ENCODE peak calls at places on chromosomes 7 and 10, in eight cellular contexts. A is AG04449, L is fibroblast of the aortic adventitia, X is esophagus squamous epithelium, N is cardiac muscle cell, G is kidney epithelial cell, E is small intestine, Y is thoracic aorta. W is an unnamed sample.

GRCh38 chr7:30800785-30801252 is 29.6 kb downstream of the MINDY4 start:
- DNase-seq in A (no peak), Y (no peak), X (no peak), G (no peak), N (peak; percentile 88), E (peak; percentile 78), L (peak; percentile 90), W (no peak)

GRCh38 chr10:103793429-103793828 is 61.9 kb downstream of the SH3PXD2A start:
- DNase-seq in Y (no peak), G (no peak), L (no peak), N (no peak), A (no peak), E (peak; percentile 60), X (no peak), W (no peak)

GRCh38 chr10:7824251-7824650 is 5.9 kb downstream of the TAF3 start:
- DNase-seq in N (no peak), L (no peak), E (no peak), X (no peak), G (no peak), A (no peak), Y (no peak), W (no peak)

GRCh38 chr7:157485961-157486510 is 149.2 kb downstream of the DNAJB6 start:
- DNase-seq in N (no peak), E (no peak), G (no peak), Y (no peak), L (no peak), X (no peak), A (no peak), W (no peak)

GRCh38 chr10:101617102-101617823 is 29.1 kb downstream of the DPCD start:
- DNase-seq in X (no peak), L (no peak), Y (no peak), G (no peak), A (no peak), N (peak; percentile 4), E (no peak), W (no peak)

GRCh38 chr7:77197135-77197534 is 2.5 kb downstream of the FGL2 start:
- DNase-seq in X (no peak), E (peak; percentile 80), A (no peak), Y (no peak), N (no peak), L (no peak), G (no peak), W (no peak)

GRCh38 chr10:97795886-97796285 is 24.1 kb upstream of the SFRP5 start:
- DNase-seq in X (no peak), L (no peak), N (no peak), E (no peak), G (no peak), A (no peak), Y (no peak), W (no peak)

GRCh38 chr7:127290801-127291361 is 38.1 kb upstream of the GRM8 start:
- DNase-seq in L (peak; percentile 8), A (no peak), E (no peak), G (no peak), N (no peak), Y (no peak), X (no peak), W (no peak)

GRCh38 chr7:127930341-127931328 is 100.6 kb downstream of the LRRC4 start:
- DNase-seq in Y (no peak), X (no peak), N (no peak), L (no peak), E (peak; percentile 67), A (no peak), G (no peak), W (no peak)

GRCh38 chr7:24440851-24441250 is 132.4 kb upstream of the PALS2 start:
- DNase-seq in G (no peak), X (no peak), A (no peak), L (no peak), Y (no peak), E (no peak), N (no peak), W (no peak)

GRCh38 chr10:110353244-110354119 is 48.8 kb upstream of the SMNDC1 start:
- DNase-seq in N (peak; percentile 67), L (peak; percentile 83), X (no peak), Y (no peak), E (no peak), G (no peak), A (peak; percentile 70), W (peak; percentile 49)

GRCh38 chr10:71038234-71038633 is 149.9 kb upstream of the PCBD1 start:
- DNase-seq in Y (no peak), E (no peak), X (no peak), N (no peak), L (no peak), G (no peak), A (no peak), W (no peak)

GRCh38 chr7:44415047-44415446 is 75.4 kb downstream of the NUDCD3 start:
- DNase-seq in A (no peak), L (no peak), E (no peak), G (peak; percentile 86), N (no peak), X (no peak), Y (no peak), W (no peak)

GRCh38 chr7:74403521-74404387 is 50.0 kb upstream of the GTF2IRD1 start:
- DNase-seq in E (no peak), L (no peak), Y (no peak), N (no peak), G (no peak), X (no peak), A (no peak), W (no peak)

GRCh38 chr10:69416695-69417094 is at the start of gene TACR2:
- DNase-seq in L (no peak), N (no peak), A (no peak), E (no peak), G (no peak), Y (no peak), X (no peak), W (no peak)
- H3K4me3 ChIP-seq in L (no peak within 1 kb of the TSS), N (no peak within 1 kb of the TSS), A (no peak within 1 kb of the TSS), E (no peak within 1 kb of the TSS), G (no peak within 1 kb of the TSS), Y (no peak within 1 kb of the TSS), X (no peak within 1 kb of the TSS), W (no peak within 1 kb of the TSS)

GRCh38 chr10:21661087-21661486 is 127.1 kb downstream of the MLLT10 start:
- DNase-seq in L (no peak), G (no peak), A (no peak), N (no peak), E (no peak), X (no peak), Y (no peak), W (no peak)

GRCh38 chr10:21661935-21662334 is 127.9 kb downstream of the MLLT10 start:
- DNase-seq in L (no peak), E (no peak), N (no peak), Y (no peak), X (no peak), G (no peak), A (no peak), W (no peak)

DNA sequence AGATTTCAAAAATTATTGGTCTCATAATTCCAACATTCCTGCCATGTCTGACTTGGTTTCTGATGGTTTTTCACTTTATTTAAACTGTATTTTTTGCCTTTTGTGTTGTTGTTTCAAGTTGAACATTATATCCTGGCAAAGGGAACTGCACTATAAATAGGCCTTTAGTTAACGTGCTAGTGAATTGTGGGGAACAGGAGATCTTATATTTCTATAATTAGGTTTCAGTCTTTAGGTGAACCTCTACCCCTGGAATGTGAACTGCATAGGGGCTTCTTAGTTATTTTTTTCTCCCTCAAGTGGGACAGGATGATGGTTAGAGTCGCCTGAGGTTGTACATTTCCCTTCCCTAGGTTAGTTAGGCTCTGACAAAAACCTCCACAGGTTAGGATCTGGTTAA is 128.6 kb downstream of the MLLT10 start:
- DNase-seq in G (no peak), N (no peak), A (no peak), X (no peak), L (no peak), E (no peak), Y (no peak), W (no peak)
- H3K4me3 ChIP-seq in G (no peak overlapping the region), N (peak overlapping the region; percentile 0), A (no peak overlapping the region), X (no peak overlapping the region), L (no peak overlapping the region), E (no peak overlapping the region), Y (no peak overlapping the region), W (no peak overlapping the region)

DNA sequence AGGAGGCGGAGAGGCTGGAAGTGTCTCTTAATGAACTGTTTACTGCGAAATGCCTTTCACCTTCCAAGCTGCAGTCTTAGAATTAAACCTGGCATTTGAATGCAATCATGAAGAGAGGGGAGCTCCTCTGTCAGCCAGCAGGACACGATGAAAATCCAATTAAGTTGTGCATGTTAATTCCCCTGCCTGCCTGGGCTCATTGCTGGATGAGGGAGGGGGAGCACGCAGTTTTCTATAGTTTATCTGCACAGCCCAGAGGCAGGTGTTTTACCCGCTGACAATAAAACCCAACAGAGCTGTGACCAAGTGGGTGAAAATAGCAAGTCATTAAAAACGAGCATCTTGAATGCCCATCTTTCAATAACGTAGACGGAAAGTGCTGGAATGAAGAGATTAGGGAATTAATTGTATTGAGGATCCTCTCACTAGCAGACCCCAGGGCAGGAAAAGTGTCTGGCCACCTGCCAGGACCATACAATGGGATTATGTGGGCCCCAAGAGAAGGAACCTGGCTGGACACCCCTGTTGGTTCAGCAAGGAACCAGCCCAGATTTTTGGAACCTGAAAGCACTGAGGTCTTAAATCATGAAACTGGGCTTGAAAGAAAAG is 100.1 kb upstream of the FAM20C start:
- DNase-seq in X (no peak), G (no peak), L (no peak), Y (no peak), N (no peak), E (no peak), A (no peak), W (no peak)
- H3K4me3 ChIP-seq in X (no peak overlapping the region), G (no peak overlapping the region), L (no peak overlapping the region), Y (no peak overlapping the region), N (no peak overlapping the region), E (no peak overlapping the region), A (no peak overlapping the region), W (no peak overlapping the region)

GRCh38 chr7:36653011-36653670 is 71.2 kb downstream of the AOAH start:
- DNase-seq in X (no peak), Y (no peak), N (peak; percentile 75), G (no peak), L (peak; percentile 67), A (no peak), E (no peak), W (no peak)

GRCh38 chr7:36651404-36651803 is 72.9 kb downstream of the AOAH start:
- DNase-seq in Y (no peak), X (no peak), N (peak; percentile 80), L (peak; percentile 84), E (peak; percentile 68), A (peak; percentile 59), G (no peak), W (no peak)

GRCh38 chr7:36653671-36654355 is 70.5 kb downstream of the AOAH start:
- DNase-seq in E (no peak), X (no peak), N (no peak), Y (no peak), G (no peak), L (no peak), A (no peak), W (no peak)

GRCh38 chr7:36650766-36651310 is 73.5 kb downstream of the AOAH start:
- DNase-seq in L (no peak), A (no peak), E (no peak), N (no peak), X (no peak), G (no peak), Y (no peak), W (no peak)

DNA sequence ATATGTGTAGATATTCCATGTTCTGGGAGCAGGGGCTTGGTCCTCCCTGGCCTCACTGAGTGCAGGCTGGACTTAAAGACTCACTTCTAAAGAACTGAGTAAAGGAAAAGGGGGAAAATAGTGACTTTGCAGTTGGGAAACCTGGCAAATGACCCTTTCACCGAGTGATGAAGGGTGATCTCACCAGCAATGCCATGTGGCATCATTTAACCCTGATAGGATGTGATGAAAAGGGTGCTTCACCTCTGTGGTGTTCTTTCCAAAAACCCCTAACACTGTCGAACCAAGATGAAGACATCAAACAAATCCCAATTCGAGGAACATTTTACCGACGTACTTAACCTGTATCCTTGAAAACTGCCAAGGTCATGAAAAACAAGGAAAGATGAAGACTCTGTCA is 71.9 kb downstream of the AOAH start:
- DNase-seq in X (no peak), A (no peak), N (no peak), E (no peak), G (no peak), L (no peak), Y (no peak), W (no peak)
- H3K4me3 ChIP-seq in X (no peak overlapping the region), A (no peak overlapping the region), N (no peak overlapping the region), E (no peak overlapping the region), G (no peak overlapping the region), L (no peak overlapping the region), Y (no peak overlapping the region), W (no peak overlapping the region)